ENCODE peak calls at places on chromosome 22, in four cellular contexts. V is HL-60, A is GM12878, F is K562. K is an unnamed sample.

GRCh38 chr22:50577987-50578775 is at the start of gene CPT1B:
- DNase-seq in V (no peak), A (no peak), F (no peak), K (no peak)

GRCh38 chr22:46245515-46245914 is 4.6 kb downstream of the CDPF1 start:
- DNase-seq in V (no peak), A (no peak), F (no peak), K (no peak)

GRCh38 chr22:19657252-19658056 is 56.8 kb upstream of the SEPTIN5 start:
- DNase-seq in V (no peak), A (no peak), F (no peak), K (no peak)

GRCh38 chr22:41619979-41620645 is 731 bp downstream of the DESI1 start:
- DNase-seq in V (peak), A (no peak), F (peak), K (peak)

GRCh38 chr22:43176090-43176489 is 10.8 kb downstream of the TTLL12 start:
- DNase-seq in V (no peak), A (no peak), F (no peak), K (no peak)

GRCh38 chr22:39617342-39617741 is 46.8 kb downstream of the CACNA1I start:
- DNase-seq in V (no peak), A (no peak), F (no peak), K (no peak)

GRCh38 chr22:28175730-28176492 is 256.9 kb upstream of the PITPNB start:
- DNase-seq in V (no peak), A (no peak), F (no peak), K (no peak)

GRCh38 chr22:29536411-29536810 is 17.1 kb downstream of the THOC5 start:
- DNase-seq in V (no peak), A (no peak), F (no peak), K (no peak)

GRCh38 chr22:30234786-30235470 is 11.6 kb downstream of the LIF start:
- DNase-seq in V (no peak), A (no peak), F (no peak), K (no peak)

GRCh38 chr22:30782613-30783012 is 87.9 kb downstream of the OSBP2 start:
- DNase-seq in V (no peak), A (no peak), F (no peak), K (no peak)

GRCh38 chr22:45458532-45458931 is 44.2 kb upstream of the FBLN1 start:
- DNase-seq in V (no peak), A (no peak), F (no peak), K (no peak)

GRCh38 chr22:27139935-27140493 is 482.6 kb downstream of the MIAT start:
- DNase-seq in V (no peak), A (no peak), F (no peak), K (no peak)

GRCh38 chr22:42686756-42687491 is 33.7 kb downstream of the A4GALT start:
- DNase-seq in V (no peak), A (no peak), F (no peak), K (no peak)

GRCh38 chr22:36197601-36198146 is 3.9 kb downstream of the APOL4 start:
- DNase-seq in V (peak), A (no peak), F (peak), K (peak)

GRCh38 chr22:29306830-29307657 is 594 bp downstream of the GAS2L1 start:
- DNase-seq in V (no peak), A (no peak), F (peak), K (peak)

GRCh38 chr22:19346677-19347265 is 55.3 kb upstream of the CLTCL1 start:
- DNase-seq in V (no peak), A (no peak), F (no peak), K (no peak)

GRCh38 chr22:42399315-42400271 is 32.6 kb downstream of the NFAM1 start:
- DNase-seq in V (peak), A (no peak), F (peak), K (no peak)

GRCh38 chr22:22673099-22673498 is 28.7 kb downstream of the GGTLC2 start:
- DNase-seq in V (no peak), A (no peak), F (no peak), K (no peak)

GRCh38 chr22:22674473-22674872 is 30.1 kb downstream of the GGTLC2 start:
- DNase-seq in V (no peak), A (no peak), F (no peak), K (no peak)

GRCh38 chr22:22671506-22671905 is 27.1 kb downstream of the GGTLC2 start:
- DNase-seq in V (no peak), A (no peak), F (no peak), K (no peak)

GRCh38 chr22:22670076-22670795 is 25.8 kb downstream of the GGTLC2 start:
- DNase-seq in V (no peak), A (no peak), F (no peak), K (no peak)

GRCh38 chr22:22673628-22674027 is 29.2 kb downstream of the GGTLC2 start:
- DNase-seq in V (no peak), A (no peak), F (no peak), K (no peak)
- TF ChIP-seq SPI1 in V (no peak), A (no peak), F (no peak), K (no peak)

DNA sequence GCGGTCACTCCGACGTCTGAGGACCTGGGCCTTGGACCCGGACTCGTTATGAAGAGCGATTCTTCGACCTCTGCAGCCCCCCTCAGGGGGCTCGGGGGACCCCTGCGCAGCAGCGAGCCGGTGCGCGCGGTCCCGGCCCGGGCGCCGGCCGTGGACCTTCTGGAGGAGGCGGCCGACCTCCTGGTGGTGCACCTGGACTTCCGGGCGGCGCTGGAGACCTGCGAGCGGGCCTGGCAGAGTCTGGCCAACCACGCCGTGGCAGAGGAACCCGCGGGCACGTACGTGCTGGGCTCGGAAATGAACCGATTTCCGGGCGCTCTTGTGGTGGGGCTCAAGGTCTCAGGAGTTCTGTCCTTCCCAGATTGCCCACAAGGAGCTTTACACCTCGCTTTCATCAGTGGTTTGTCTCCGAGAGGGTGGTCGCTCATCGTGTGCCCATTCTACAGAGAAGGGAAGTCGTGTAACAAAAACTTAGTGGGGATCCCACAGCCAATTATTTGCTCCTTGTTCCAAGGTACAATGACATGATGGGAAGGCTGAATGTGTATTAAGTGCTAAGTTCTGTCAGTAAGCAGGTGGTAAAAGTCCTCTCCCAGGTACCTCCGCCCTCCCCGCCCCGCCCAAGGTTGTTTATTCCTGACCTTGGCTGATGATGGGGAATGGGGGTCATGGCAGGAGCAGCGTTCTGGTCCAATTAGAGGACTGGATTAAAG is 695 bp downstream of the PEX26 start:
- DNase-seq in V (peak), A (no peak), F (peak), K (no peak)
- TF ChIP-seq SPI1 in V (no peak), A (no peak), F (no peak), K (no peak)

GRCh38 chr22:48258108-48258705 is 1495.8 kb downstream of the TBC1D22A start:
- DNase-seq in V (no peak), A (no peak), F (no peak), K (no peak)

GRCh38 chr22:48261048-48261621 is 1498.7 kb downstream of the TBC1D22A start:
- DNase-seq in V (no peak), A (no peak), F (no peak), K (no peak)

GRCh38 chr22:48258841-48259240 is 1496.4 kb downstream of the TBC1D22A start:
- DNase-seq in V (no peak), A (no peak), F (no peak), K (no peak)

GRCh38 chr22:48261706-48262105 is 1499.3 kb downstream of the TBC1D22A start:
- DNase-seq in V (no peak), A (no peak), F (peak), K (no peak)

DNA sequence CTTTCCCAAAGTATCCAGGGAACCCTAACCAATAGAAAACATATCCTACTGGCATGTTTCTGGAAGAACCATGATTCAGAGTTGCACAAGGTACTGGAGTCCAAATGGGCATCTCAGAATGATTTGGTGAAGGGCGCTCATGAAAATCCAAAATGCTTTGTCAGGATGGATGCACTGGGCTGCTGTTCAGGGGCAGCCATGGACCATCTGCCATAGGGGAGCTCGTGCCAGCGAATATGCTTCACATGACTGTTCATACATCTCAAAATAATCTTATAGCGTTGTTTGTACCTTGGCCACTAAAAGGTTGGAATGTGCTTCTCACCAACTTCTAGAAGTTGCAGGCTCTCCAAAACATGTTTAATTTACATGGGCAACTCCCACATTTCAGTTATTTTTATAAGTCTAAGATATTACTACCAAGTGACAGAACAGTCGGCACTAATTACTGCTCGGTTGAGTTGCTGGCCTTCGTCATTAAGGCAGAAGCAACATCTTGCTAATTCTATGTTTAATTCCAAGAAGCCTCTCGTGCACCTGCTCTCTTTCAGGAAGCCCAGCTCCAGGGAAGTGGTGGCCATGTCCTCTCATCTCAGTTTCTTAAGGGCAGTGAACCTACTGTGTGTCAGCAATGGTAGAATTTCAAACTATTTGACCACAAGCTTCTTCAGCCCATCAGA is 1497.7 kb downstream of the TBC1D22A start:
- DNase-seq in V (no peak), A (no peak), F (no peak), K (no peak)
- TF ChIP-seq SPI1 in V (no peak), A (no peak), F (no peak), K (no peak)

DNA sequence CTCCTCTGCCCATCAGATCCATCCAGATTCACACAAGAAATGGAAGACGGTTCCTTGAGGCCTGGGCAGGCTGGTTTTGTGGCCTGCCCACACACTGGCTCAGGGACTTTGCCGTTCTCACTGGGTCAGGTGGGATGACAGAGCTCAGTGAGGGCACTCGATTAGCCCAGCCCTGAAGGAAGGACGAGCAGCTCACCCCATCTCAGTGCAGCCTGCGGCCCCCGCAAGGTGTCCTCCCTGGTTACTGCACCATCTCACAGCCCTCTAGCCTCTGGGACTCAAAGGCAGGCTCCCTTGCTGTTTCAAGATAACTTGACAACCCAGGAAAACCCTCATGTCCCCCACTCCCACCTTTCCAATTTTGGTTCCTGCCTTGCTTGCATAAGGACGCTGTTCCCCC is 4.2 kb downstream of the SLC16A8 start:
- DNase-seq in V (no peak), A (no peak), F (no peak), K (no peak)
- TF ChIP-seq SPI1 in V (no peak), A (no peak), F (no peak), K (no peak)